ENCODE peak calls at places on chromosome 1, in eight cellular contexts. J, R, C, N, F, K, I and S are unnamed samples.

GRCh38 chr1:212520746-212521145 is 87.8 kb upstream of the ATF3 start:
- DNase-seq in N (no peak), F (no peak), R (no peak), C (no peak), I (no peak), K (no peak), J (no peak), S (no peak)

GRCh38 chr1:23757812-23758211 is 14.5 kb downstream of the ELOA start:
- DNase-seq in C (no peak), I (no peak), N (no peak), R (no peak), J (no peak), K (no peak), F (no peak), S (no peak)

GRCh38 chr1:159829822-159830455 is 3.3 kb downstream of the SLAMF8 start:
- DNase-seq in C (peak; percentile 78), F (no peak), R (no peak), J (no peak), I (no peak), N (peak; percentile 49), K (peak; percentile 53), S (peak; percentile 19)

GRCh38 chr1:1122078-1122811 is 6.4 kb upstream of the C1orf159 start:
- DNase-seq in C (peak; percentile 73), N (peak; percentile 44), K (peak; percentile 94), R (peak; percentile 87), I (peak; percentile 82), J (peak; percentile 79), F (peak; percentile 92), S (peak; percentile 19)

GRCh38 chr1:94398356-94398755 is 19.8 kb upstream of the ABCD3 start:
- DNase-seq in R (no peak), K (no peak), F (peak; percentile 9), J (no peak), I (no peak), N (peak; percentile 67), C (no peak), S (no peak)

GRCh38 chr1:156245451-156246232 is 2.2 kb downstream of the PAQR6 start:
- DNase-seq in R (peak; percentile 55), F (no peak), N (no peak), I (no peak), C (no peak), K (peak; percentile 88), J (no peak), S (no peak)

GRCh38 chr1:157696966-157697628 is 3.5 kb downstream of the FCRL3 start:
- DNase-seq in K (no peak), I (no peak), R (no peak), C (no peak), J (no peak), F (no peak), N (no peak), S (no peak)

GRCh38 chr1:229430761-229431269 is 3.1 kb downstream of the ACTA1 start:
- DNase-seq in C (peak; percentile 44), N (peak; percentile 30), J (peak; percentile 73), I (peak; percentile 92), R (peak; percentile 59), F (no peak), K (peak; percentile 88), S (no peak)

GRCh38 chr1:215284966-215285365 is 202.4 kb downstream of the KCNK2 start:
- DNase-seq in C (no peak), R (no peak), N (no peak), K (no peak), I (no peak), J (no peak), F (no peak), S (no peak)

DNA sequence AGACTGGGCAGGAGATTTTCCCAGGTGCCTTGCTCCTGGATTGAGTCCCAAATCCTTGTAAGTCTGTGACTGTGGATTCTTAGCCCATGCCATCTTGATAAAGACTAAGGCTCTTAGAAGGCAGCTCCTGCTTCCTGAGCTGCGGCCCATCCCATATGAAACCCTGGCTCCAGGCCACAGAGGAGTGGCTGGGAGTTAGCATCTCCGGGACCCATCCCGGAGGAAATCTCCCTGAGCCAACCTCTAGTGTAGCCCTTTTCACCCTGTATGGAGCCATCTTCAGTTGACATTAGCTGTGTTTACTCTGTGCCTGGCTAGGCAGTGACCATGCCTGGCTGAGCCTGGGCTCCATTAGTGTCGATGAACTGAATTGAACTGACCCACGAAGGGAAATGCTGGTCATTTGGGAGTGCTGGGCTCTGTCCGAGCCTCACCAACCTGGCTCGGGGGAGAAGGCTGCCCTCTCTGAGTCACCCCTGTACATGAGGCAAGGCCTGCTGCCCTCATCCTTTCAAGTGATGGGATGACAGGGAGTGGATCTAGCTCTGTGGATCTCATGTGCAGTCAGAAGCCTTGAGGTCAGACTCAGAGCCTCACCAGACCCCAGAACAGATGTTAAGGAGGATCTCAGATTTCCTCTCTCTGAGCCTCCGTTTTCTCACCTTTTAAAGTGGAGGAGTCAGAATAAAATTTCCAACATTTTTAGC is 37.5 kb downstream of the LGR6 start:
- DNase-seq in C (no peak), R (no peak), I (no peak), J (no peak), K (no peak), N (no peak), F (no peak), S (no peak)
- TF ChIP-seq CTCF in C (no peak), R (no peak), I (no peak), J (no peak), K (no peak), N (no peak), F (no peak), S (no peak)

GRCh38 chr1:178733972-178734371 is 8.9 kb downstream of the RALGPS2 start:
- DNase-seq in F (peak; percentile 8), R (no peak), J (no peak), I (no peak), C (no peak), N (no peak), K (no peak), S (no peak)
- TF ChIP-seq CTCF in F (peak; percentile 44), R (no peak), J (no peak), I (peak; percentile 36), C (peak; percentile 42), N (peak; percentile 43), K (no peak), S (no peak)

DNA sequence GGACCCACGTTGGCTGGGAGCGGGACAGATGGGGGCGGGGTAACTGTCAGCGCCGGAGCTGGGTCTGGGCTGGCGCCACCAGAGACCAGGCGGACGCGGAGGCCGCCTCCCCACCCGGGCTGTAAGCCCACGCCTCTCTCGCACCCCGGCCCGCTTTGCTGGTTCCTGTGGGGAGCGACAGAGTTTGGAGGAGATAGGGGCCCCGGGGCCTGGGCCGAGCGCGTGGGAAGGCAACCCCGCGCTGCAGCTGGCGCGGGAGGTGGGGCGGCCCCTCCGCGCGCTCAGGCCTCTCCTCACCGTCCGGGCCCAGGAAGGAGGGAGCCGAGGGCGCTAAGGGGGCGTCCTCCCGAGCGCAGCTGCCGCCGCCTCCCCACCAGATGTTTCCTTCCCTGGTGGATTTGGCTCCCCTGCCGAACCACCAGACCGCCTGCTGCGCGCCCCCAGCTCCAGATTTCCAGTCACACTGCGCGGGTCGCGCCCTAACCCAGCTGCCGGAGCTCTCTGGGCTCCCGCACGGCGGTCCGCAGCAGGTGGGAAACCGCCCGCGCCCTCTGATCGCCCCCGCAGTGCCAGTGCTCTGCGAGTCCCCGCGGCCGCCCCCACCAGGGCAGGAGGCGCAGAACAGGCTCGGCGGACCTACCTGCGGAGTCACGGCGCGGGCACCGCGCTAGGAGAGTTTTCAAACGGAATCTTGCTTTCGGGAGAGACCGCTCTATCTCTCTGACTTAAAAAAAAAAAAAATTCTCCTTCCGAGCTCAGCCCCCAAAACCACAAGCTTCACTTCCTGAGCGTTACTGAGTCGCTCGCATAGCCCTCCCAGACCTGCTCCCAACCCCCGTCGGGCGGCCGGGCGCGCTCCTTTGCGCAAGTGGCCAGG is 1.1 kb downstream of the GFI1 start:
- DNase-seq in J (no peak), N (no peak), F (no peak), K (peak; percentile 92), R (peak; percentile 90), I (peak; percentile 81), C (peak; percentile 34), S (no peak)
- TF ChIP-seq CTCF in J (no peak), N (peak; percentile 50), F (no peak), K (peak; percentile 17), R (peak; percentile 59), I (peak; percentile 53), C (no peak), S (peak; percentile 43)

GRCh38 chr1:81023187-81023724 is 777.5 kb upstream of the ADGRL2 start:
- DNase-seq in F (no peak), R (no peak), I (no peak), N (no peak), J (no peak), C (no peak), K (no peak), S (no peak)

GRCh38 chr1:81020506-81020905 is 780.2 kb upstream of the ADGRL2 start:
- DNase-seq in C (no peak), I (no peak), J (no peak), N (no peak), K (no peak), R (no peak), F (no peak), S (no peak)

GRCh38 chr1:81021134-81021533 is 779.6 kb upstream of the ADGRL2 start:
- DNase-seq in R (no peak), I (no peak), N (no peak), C (peak; percentile 42), J (no peak), F (no peak), K (no peak), S (no peak)
- TF ChIP-seq CTCF in R (no peak), I (no peak), N (peak; percentile 27), C (peak; percentile 42), J (peak; percentile 23), F (no peak), K (no peak), S (no peak)

DNA sequence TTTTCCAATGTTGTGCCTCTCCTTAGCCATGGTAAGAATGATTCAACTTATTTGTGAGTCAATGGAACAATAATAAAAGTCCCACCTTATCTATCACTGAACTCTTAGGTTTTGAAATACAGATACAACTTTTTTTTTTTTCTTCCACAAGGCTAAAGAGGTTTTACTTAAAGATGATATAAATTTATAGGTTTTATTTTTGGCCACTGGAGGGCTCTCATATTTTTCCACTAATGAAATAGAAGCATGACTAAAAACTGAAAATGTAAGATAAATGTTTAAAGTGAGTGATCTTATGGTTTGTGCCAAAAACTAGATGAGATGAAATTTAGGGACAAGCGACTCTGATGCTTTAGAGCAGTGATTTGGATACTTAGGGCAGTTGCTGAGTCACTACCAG is 499.0 kb downstream of the NUF2 start:
- DNase-seq in R (no peak), N (no peak), C (peak; percentile 51), I (no peak), J (no peak), F (peak; percentile 17), K (no peak), S (peak; percentile 14)
- TF ChIP-seq CTCF in R (peak; percentile 13), N (no peak), C (peak; percentile 28), I (peak; percentile 6), J (peak; percentile 9), F (peak; percentile 53), K (no peak), S (no peak)

GRCh38 chr1:226708967-226709396 is 30.1 kb downstream of the ITPKB start:
- DNase-seq in I (no peak), F (no peak), N (no peak), K (no peak), C (no peak), J (no peak), R (no peak), S (no peak)
- TF ChIP-seq CTCF in I (no peak), F (peak; percentile 26), N (peak; percentile 12), K (no peak), C (no peak), J (no peak), R (no peak), S (no peak)